ENCODE peak calls at places on chromosomes 4 and X, in six cellular contexts. K is A549, U is left lung, S is HFF-Myc, M is fibroblast of lung, Y is esophagus squamous epithelium. F is an unnamed sample.
A peak's percentile ranks its signal among the peaks of the same experiment; 100 is the strongest.

GRCh38 chr4:38768968-38769394 is 13.8 kb downstream of the TLR10 start:
- DNase-seq in M (peak; percentile 33), K (no peak), Y (no peak), U (no peak), S (no peak), F (no peak)

GRCh38 chr4:156953951-156954350 is 17.6 kb downstream of the PDGFC start:
- DNase-seq in Y (no peak), S (no peak), M (no peak), U (no peak), K (no peak), F (no peak)

GRCh38 chr4:61273237-61273636 is 73.1 kb downstream of the ADGRL3 start:
- DNase-seq in Y (no peak), M (no peak), K (no peak), S (no peak), U (no peak), F (no peak)

GRCh38 chrX:32987139-32987538 is 224.2 kb downstream of the DMD start:
- DNase-seq in M (no peak), S (no peak), U (no peak), Y (no peak), K (no peak), F (no peak)

GRCh38 chr4:182917182-182918043 is at the start of gene DCTD:
- DNase-seq in M (peak; percentile 75), K (no peak), Y (peak; percentile 26), S (no peak), U (peak; percentile 95), F (no peak)

GRCh38 chrX:136725446-136726104 is 55.2 kb downstream of the ARHGEF6 start:
- DNase-seq in K (no peak), S (no peak), M (peak; percentile 68), U (no peak), Y (no peak), F (peak; percentile 29)

GRCh38 chr4:177250056-177250696 is 59.5 kb upstream of the NEIL3 start:
- DNase-seq in Y (no peak), M (peak; percentile 51), K (peak; percentile 38), S (peak; percentile 15), U (peak; percentile 91), F (peak; percentile 31)

GRCh38 chr4:80125252-80126177 is 52.5 kb upstream of the ANTXR2 start:
- DNase-seq in M (peak; percentile 32), K (no peak), Y (no peak), U (no peak), S (peak; percentile 16), F (peak; percentile 15)

GRCh38 chrX:46574941-46575381 is 1.4 kb downstream of the CHST7 start:
- DNase-seq in Y (no peak), U (peak; percentile 85), K (no peak), M (peak; percentile 35), S (no peak), F (no peak)

GRCh38 chrX:132822634-132823012 is 135.8 kb downstream of the HS6ST2 start:
- DNase-seq in K (no peak), S (no peak), U (no peak), Y (no peak), M (no peak), F (no peak)

GRCh38 chrX:70444326-70445196 is at the start of gene DLG3:
- DNase-seq in U (peak; percentile 51), S (no peak), M (peak; percentile 41), K (peak; percentile 42), Y (no peak), F (no peak)

GRCh38 chr4:138406881-138407280 is 164.7 kb upstream of the SLC7A11 start:
- DNase-seq in S (no peak), Y (no peak), U (no peak), M (peak; percentile 32), K (no peak), F (no peak)

GRCh38 chr4:172809319-172809718 is 359.3 kb upstream of the GALNT7 start:
- DNase-seq in M (no peak), Y (no peak), S (no peak), K (no peak), U (no peak), F (no peak)

GRCh38 chr4:47187608-47188007 is 156.2 kb downstream of the GABRB1 start:
- DNase-seq in Y (no peak), K (no peak), U (no peak), S (no peak), M (no peak), F (no peak)

GRCh38 chr4:187127456-187127855 is 403.8 kb upstream of the FAT1 start:
- DNase-seq in M (no peak), S (no peak), Y (no peak), U (no peak), K (no peak), F (no peak)

GRCh38 chr4:17717301-17717700 is 64.1 kb downstream of the FAM184B start:
- DNase-seq in Y (no peak), K (no peak), S (no peak), M (no peak), U (no peak), F (no peak)

GRCh38 chr4:41124916-41125548 is 89.3 kb downstream of the APBB2 start:
- DNase-seq in K (no peak), M (peak; percentile 82), Y (no peak), U (no peak), S (no peak), F (no peak)

GRCh38 chrX:20181563-20182329 is 40.1 kb upstream of the EIF1AX start:
- DNase-seq in M (no peak), K (no peak), Y (no peak), U (no peak), S (no peak), F (no peak)

GRCh38 chrX:149962859-149963757 is 24.8 kb upstream of the EOLA2 start:
- DNase-seq in K (peak; percentile 51), M (peak; percentile 49), S (peak; percentile 27), U (no peak), Y (no peak), F (peak; percentile 24)

GRCh38 chr4:102447413-102447812 is 53.7 kb upstream of the NFKB1 start:
- DNase-seq in K (no peak), M (no peak), U (no peak), Y (no peak), S (no peak), F (no peak)

GRCh38 chrX:123513585-123514278 is 219.1 kb downstream of the THOC2 start:
- DNase-seq in U (no peak), Y (no peak), S (no peak), K (peak; percentile 6), M (no peak), F (no peak)

GRCh38 chrX:134013092-134013497 is 27.7 kb upstream of the GPC3 start:
- DNase-seq in M (peak; percentile 6), Y (no peak), K (no peak), U (no peak), S (no peak), F (no peak)

GRCh38 chrX:69919749-69920148 is 130.0 kb downstream of the AWAT2 start:
- DNase-seq in S (no peak), M (no peak), U (no peak), K (no peak), Y (no peak), F (no peak)

GRCh38 chrX:149683966-149684730 is 27.7 kb upstream of the MAGEA11 start:
- DNase-seq in U (no peak), Y (no peak), S (no peak), M (no peak), K (no peak), F (no peak)

DNA sequence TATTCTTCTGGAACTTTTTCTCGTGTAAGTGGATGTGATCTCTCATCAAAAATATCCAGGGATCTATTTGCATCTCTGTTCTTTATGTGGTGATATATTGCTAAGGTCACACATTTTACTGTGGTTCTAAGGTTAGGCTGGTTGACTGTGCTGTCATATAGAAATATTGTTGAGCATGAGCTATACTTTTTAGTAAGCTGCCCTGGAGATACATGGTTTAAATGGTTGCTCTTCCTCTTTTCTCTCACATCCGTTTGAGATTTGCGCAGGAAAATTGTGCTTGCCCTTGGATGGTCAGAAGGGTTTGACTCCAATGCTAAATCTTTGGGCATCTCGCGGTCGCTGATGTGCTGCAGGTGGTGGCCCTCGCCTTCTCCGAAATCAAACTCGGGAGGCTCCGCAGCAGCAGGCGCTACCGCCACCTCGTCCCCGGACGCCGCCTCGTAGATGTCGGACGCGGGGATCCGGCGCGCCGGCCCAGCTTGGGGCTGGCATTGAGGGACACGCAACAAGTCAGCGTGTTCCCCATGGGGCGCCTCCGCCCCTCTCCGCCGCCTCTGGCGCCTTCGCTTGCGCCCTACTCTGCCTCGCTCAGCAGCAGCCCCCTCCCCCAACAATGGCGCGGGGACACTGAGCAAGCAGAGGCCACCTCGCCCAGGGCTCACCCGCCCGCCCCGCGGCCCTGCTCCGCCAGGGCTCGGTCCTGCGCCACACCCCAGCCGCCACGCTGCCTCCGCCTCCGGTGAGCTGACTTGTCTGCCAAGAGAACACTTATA is 154.5 kb downstream of the MSN start:
- DNase-seq in Y (no peak), K (no peak), S (no peak), U (peak; percentile 86), M (no peak), F (no peak)
- H3K4me3 ChIP-seq in Y (peak overlapping the region; percentile 45), K (no peak overlapping the region), S (no peak overlapping the region), U (peak overlapping the region; percentile 33), M (no peak overlapping the region), F (no peak overlapping the region)

GRCh38 chr4:82851902-82852750 is 38.8 kb downstream of the SEC31A start:
- DNase-seq in Y (no peak), S (no peak), M (peak; percentile 14), K (no peak), U (no peak), F (peak; percentile 11)
- TF ChIP-seq CTCF in Y (peak; percentile 59), S (peak; percentile 27), M (no peak), K (peak; percentile 31), U (no peak), F (peak; percentile 41)

DNA sequence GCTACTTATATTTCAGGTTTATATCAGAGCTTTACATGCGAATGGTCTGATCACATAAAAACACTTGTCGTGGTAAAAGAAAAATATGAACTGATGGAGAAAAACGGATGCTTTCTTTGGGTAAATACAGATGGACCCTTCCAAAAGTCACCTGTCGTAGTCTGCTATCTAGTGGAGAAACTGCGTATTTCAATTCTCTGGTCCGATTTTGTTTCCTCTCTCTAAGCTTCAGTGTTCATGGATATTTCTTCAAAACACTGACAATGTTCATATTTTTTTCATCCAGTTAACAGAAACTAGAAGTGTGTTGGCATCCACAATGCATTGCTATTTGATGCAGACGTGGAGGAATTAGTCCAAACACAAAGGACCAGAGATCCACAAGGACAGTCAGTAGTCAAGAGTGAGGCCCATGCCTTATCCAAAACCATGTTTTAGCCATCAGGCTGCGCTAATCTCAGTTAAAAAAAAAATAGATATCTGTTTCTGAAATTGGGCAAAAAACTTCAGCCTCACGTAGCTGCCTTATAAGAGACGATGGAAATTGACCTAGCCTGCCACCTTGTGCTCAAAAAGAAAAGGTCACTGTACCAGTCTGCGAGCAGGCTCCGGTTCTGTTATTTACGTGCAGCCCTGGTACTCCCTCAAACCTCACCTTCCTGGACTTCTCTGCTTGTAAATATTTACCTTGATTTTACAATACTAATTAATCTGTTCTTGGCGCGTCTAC is 16.0 kb downstream of the MEPE start:
- DNase-seq in S (peak; percentile 26), Y (no peak), M (peak; percentile 59), U (no peak), K (peak; percentile 15), F (peak; percentile 44)
- H3K4me3 ChIP-seq in S (no peak overlapping the region), Y (no peak overlapping the region), M (no peak overlapping the region), U (no peak overlapping the region), K (peak overlapping the region; percentile 37), F (peak overlapping the region; percentile 13)

GRCh38 chr4:164997324-164997723 is 19.9 kb upstream of the TRIM61 start:
- DNase-seq in Y (no peak), S (no peak), M (no peak), U (no peak), K (no peak), F (no peak)
- TF ChIP-seq CTCF in Y (no peak), S (no peak), M (no peak), U (no peak), K (peak; percentile 18), F (no peak)